ENCODE peak calls at places on chromosomes 5 and 9, in five cellular contexts. One of them, this sample, is unnamed.

GRCh38 chr9:114641974-114642373 is 15.6 kb downstream of the TEX53 start:
- DNase-seq in transverse colon: no peak
- DNase-seq in foreskin fibroblast: no peak
- DNase-seq in adrenal gland: no peak
- DNase-seq in IMR-90: no peak
- DNase-seq in this sample: no peak

GRCh38 chr5:35854248-35854647 is 2.4 kb upstream of the IL7R start:
- DNase-seq in transverse colon: peak; percentile 21
- DNase-seq in adrenal gland: no peak
- DNase-seq in foreskin fibroblast: no peak
- DNase-seq in IMR-90: no peak
- DNase-seq in this sample: no peak

GRCh38 chr9:98708933-98709911 is at the start of gene GABBR2:
- DNase-seq in adrenal gland: no peak
- DNase-seq in foreskin fibroblast: peak; percentile 21
- DNase-seq in IMR-90: peak; percentile 4
- DNase-seq in transverse colon: no peak
- DNase-seq in this sample: no peak

GRCh38 chr9:35816708-35817107 is 1.9 kb upstream of the HINT2 start:
- DNase-seq in IMR-90: no peak
- DNase-seq in foreskin fibroblast: no peak
- DNase-seq in adrenal gland: no peak
- DNase-seq in transverse colon: no peak
- DNase-seq in this sample: no peak

GRCh38 chr9:121598167-121599000 is 53.0 kb upstream of the DAB2IP start:
- DNase-seq in transverse colon: peak; percentile 75
- DNase-seq in foreskin fibroblast: peak; percentile 92
- DNase-seq in adrenal gland: peak; percentile 54
- DNase-seq in IMR-90: peak; percentile 86
- DNase-seq in this sample: no peak

GRCh38 chr5:172678902-172679301 is 37.8 kb downstream of the NEURL1B start:
- DNase-seq in IMR-90: no peak
- DNase-seq in transverse colon: peak; percentile 67
- DNase-seq in adrenal gland: peak; percentile 78
- DNase-seq in foreskin fibroblast: no peak
- DNase-seq in this sample: no peak

GRCh38 chr9:125534934-125535701 is 171.9 kb downstream of the MAPKAP1 start:
- DNase-seq in adrenal gland: no peak
- DNase-seq in IMR-90: no peak
- DNase-seq in foreskin fibroblast: no peak
- DNase-seq in transverse colon: no peak
- DNase-seq in this sample: no peak

GRCh38 chr5:170252710-170253350 is 20.0 kb downstream of the C5orf58 start:
- DNase-seq in adrenal gland: no peak
- DNase-seq in transverse colon: no peak
- DNase-seq in IMR-90: no peak
- DNase-seq in foreskin fibroblast: peak; percentile 64
- DNase-seq in this sample: no peak

GRCh38 chr9:33942471-33943083 is 106.1 kb downstream of the UBAP2 start:
- DNase-seq in foreskin fibroblast: peak; percentile 82
- DNase-seq in transverse colon: no peak
- DNase-seq in adrenal gland: no peak
- DNase-seq in IMR-90: peak; percentile 93
- DNase-seq in this sample: no peak
- TF ChIP-seq CTCF in foreskin fibroblast: peak; percentile 50
- TF ChIP-seq CTCF in transverse colon: no peak
- TF ChIP-seq CTCF in adrenal gland: no peak
- TF ChIP-seq CTCF in IMR-90: peak; percentile 73
- TF ChIP-seq CTCF in this sample: no peak

DNA sequence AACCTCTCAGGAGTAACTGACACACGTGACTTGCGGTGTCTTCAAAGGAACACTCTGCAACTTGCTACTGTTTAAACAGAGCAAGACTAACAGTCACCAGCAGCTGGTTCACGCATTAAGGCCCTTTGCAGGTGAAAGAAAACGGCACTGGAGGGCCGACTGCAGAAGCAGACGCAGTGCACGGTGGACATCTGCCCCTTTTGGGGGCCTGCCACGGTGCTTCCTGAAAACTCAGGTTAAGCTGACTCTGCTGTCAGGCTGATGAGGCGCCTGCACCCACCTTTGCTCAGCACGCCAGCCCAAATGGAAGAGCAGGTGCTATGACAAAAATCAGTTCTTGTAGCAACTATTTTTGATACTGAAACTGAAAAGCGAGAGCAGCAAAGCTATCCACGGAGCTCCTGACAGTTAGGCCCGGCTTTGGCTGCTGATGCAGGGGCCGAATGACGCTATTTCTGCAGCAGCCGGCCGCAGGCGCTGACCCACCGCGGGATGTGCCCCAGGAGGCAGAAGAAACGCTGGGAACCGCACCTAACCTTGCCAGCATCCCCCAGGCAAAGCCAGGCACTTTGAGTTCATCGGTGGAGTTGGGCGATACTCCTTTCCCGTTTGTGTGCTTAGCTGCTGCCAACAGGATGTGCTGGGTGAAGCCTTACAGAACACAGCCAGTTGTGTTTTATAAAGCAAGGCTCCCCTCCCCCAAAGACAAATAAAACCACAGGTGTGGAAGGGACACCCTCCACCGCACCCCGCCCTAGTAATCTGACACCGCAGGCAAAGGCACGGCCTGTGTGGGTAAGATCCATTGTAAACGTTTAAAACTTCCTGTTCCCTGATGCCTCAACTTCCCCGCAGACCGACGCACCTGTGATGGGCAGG is 21.1 kb upstream of the TERT start:
- DNase-seq in transverse colon: peak; percentile 88
- DNase-seq in foreskin fibroblast: no peak
- DNase-seq in adrenal gland: no peak
- DNase-seq in IMR-90: no peak
- DNase-seq in this sample: peak; percentile 88
- H3K4me3 ChIP-seq in transverse colon: no peak overlapping the region
- H3K4me3 ChIP-seq in foreskin fibroblast: no peak overlapping the region
- H3K4me3 ChIP-seq in adrenal gland: no peak overlapping the region
- H3K4me3 ChIP-seq in IMR-90: no peak overlapping the region
- H3K4me3 ChIP-seq in this sample: peak overlapping the region; percentile 29

DNA sequence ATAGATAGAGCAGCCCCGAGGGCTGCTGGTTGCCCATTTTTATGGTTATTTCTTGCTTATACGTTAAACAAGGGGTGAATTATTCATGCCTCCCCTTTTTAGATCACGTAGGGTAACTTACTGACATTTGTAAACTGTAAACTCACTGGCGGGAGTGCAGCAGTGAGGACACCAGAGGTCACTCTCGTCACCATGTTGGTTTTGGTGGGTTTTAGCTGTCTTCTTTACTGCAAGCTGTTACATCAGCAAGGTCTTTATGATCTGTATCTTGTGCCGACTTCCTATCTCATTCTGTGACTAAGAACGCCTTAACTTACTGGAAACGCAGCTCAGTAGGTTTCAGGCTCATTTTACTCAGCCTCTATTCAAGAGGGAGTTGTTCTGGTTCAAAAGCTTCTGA is 155.0 kb upstream of the PRDM9 start:
- DNase-seq in transverse colon: no peak
- DNase-seq in foreskin fibroblast: no peak
- DNase-seq in IMR-90: no peak
- DNase-seq in adrenal gland: no peak
- DNase-seq in this sample: no peak
- TF ChIP-seq CTCF in transverse colon: no peak
- TF ChIP-seq CTCF in foreskin fibroblast: no peak
- TF ChIP-seq CTCF in IMR-90: no peak
- TF ChIP-seq CTCF in adrenal gland: no peak
- TF ChIP-seq CTCF in this sample: no peak

GRCh38 chr5:178605788-178606187 is 15.6 kb upstream of the COL23A1 start:
- DNase-seq in adrenal gland: no peak
- DNase-seq in transverse colon: no peak
- DNase-seq in IMR-90: no peak
- DNase-seq in foreskin fibroblast: no peak
- DNase-seq in this sample: no peak
- H3K4me3 ChIP-seq in adrenal gland: no peak overlapping the region
- H3K4me3 ChIP-seq in transverse colon: no peak overlapping the region
- H3K4me3 ChIP-seq in IMR-90: no peak overlapping the region
- H3K4me3 ChIP-seq in foreskin fibroblast: no peak overlapping the region
- H3K4me3 ChIP-seq in this sample: no peak overlapping the region

DNA sequence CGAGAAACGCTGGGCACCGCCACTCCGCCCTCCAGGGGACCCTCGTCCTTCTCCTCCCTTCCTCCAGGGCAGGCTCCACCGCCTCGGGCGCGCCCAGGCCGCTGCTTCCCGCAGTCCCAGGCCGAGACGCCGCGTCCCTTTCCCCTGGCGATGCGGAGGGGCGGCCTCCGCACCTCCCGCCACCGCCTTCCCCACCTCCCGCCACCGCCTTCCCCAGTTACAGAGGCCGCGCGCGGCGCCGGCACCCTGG is 240 bp downstream of the TXN start:
- DNase-seq in IMR-90: no peak
- DNase-seq in adrenal gland: no peak
- DNase-seq in foreskin fibroblast: no peak
- DNase-seq in transverse colon: no peak
- DNase-seq in this sample: no peak
- TF ChIP-seq CTCF in IMR-90: no peak
- TF ChIP-seq CTCF in adrenal gland: no peak
- TF ChIP-seq CTCF in foreskin fibroblast: no peak
- TF ChIP-seq CTCF in transverse colon: no peak
- TF ChIP-seq CTCF in this sample: no peak

GRCh38 chr5:132021654-132022053 is 10.2 kb upstream of the ACSL6 start:
- DNase-seq in adrenal gland: no peak
- DNase-seq in IMR-90: no peak
- DNase-seq in foreskin fibroblast: no peak
- DNase-seq in transverse colon: no peak
- DNase-seq in this sample: no peak
- H3K4me3 ChIP-seq in adrenal gland: no peak overlapping the region
- H3K4me3 ChIP-seq in IMR-90: no peak overlapping the region
- H3K4me3 ChIP-seq in foreskin fibroblast: no peak overlapping the region
- H3K4me3 ChIP-seq in transverse colon: no peak overlapping the region
- H3K4me3 ChIP-seq in this sample: no peak overlapping the region

DNA sequence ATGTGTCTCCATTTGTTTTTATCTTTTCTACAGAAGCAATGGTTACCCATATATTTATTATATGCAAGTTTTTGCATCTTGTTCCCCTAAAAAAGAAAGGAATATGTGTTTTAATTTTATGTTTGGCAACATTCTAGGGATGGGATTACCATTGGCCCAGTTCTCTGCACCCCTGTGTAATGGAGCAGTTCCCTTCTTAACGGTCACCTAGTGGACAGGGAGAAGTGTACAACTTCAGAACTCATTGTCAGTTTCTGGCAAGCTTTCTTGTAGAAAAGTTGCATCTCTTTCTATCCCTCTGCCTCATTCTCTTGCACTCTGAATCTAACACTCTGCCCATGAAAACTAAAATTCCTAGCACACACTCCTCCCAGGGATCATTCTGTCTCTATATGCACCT is 78.2 kb downstream of the DOCK8 start:
- DNase-seq in foreskin fibroblast: no peak
- DNase-seq in IMR-90: no peak
- DNase-seq in transverse colon: no peak
- DNase-seq in adrenal gland: no peak
- DNase-seq in this sample: no peak
- TF ChIP-seq CTCF in foreskin fibroblast: no peak
- TF ChIP-seq CTCF in IMR-90: no peak
- TF ChIP-seq CTCF in transverse colon: no peak
- TF ChIP-seq CTCF in adrenal gland: no peak
- TF ChIP-seq CTCF in this sample: peak; percentile 29

GRCh38 chr5:148776780-148777179 is 49.6 kb upstream of the ADRB2 start:
- DNase-seq in foreskin fibroblast: peak; percentile 93
- DNase-seq in IMR-90: peak; percentile 84
- DNase-seq in adrenal gland: peak; percentile 7
- DNase-seq in transverse colon: no peak
- DNase-seq in this sample: no peak
- H3K4me3 ChIP-seq in foreskin fibroblast: no peak overlapping the region
- H3K4me3 ChIP-seq in IMR-90: no peak overlapping the region
- H3K4me3 ChIP-seq in adrenal gland: no peak overlapping the region
- H3K4me3 ChIP-seq in transverse colon: no peak overlapping the region
- H3K4me3 ChIP-seq in this sample: no peak overlapping the region

DNA sequence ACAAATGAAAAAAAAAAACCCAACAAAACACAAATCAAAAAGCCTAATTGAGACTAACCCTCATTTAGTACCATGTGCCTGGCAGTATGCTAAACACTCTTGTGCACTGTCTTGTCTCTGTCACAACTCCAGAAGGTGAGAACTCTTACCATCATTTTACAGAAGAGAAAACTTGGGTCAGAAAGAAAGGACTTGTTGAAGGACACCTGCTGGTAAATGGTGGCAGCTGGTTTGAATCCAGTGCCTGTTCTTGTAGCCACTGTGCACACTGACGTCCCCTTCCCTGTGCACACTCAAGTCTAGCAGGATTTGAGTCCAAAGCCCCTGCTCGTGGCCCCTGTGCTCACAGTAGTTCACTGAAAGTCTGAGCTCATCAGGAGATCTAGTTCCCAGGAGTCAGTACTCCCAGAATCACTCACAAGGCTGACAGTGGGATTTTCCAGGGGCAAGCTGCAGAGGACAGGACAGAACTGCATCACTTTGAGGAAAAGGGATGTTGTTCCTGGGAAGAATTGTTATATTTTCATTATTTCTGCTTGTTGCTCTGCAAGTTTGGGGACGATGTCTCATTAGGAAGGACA is 43.0 kb upstream of the HSD17B4 start:
- DNase-seq in IMR-90: no peak
- DNase-seq in foreskin fibroblast: no peak
- DNase-seq in transverse colon: no peak
- DNase-seq in adrenal gland: no peak
- DNase-seq in this sample: no peak
- TF ChIP-seq CTCF in IMR-90: no peak
- TF ChIP-seq CTCF in foreskin fibroblast: no peak
- TF ChIP-seq CTCF in transverse colon: no peak
- TF ChIP-seq CTCF in adrenal gland: no peak
- TF ChIP-seq CTCF in this sample: peak; percentile 44